ENCODE peak calls at places on chromosomes 1 and 21, in eight cellular contexts. X, J, L, D, Z, G, F and I are unnamed samples.

GRCh38 chr21:45154511-45155508 is 80.4 kb downstream of the ADARB1 start:
- DNase-seq in X (no peak), J (no peak), L (no peak), D (no peak), Z (no peak), G (peak), F (peak), I (no peak)

GRCh38 chr21:26072891-26073615 is 97.5 kb downstream of the APP start:
- DNase-seq in X (no peak), J (no peak), L (no peak), D (no peak), Z (no peak), G (no peak), F (peak), I (no peak)

GRCh38 chr1:51843948-51844347 is 34.6 kb downstream of the NRDC start:
- DNase-seq in X (no peak), J (no peak), L (no peak), D (no peak), Z (no peak), G (no peak), F (no peak), I (no peak)

GRCh38 chr1:7827134-7827955 is 25.5 kb downstream of the UTS2 start:
- DNase-seq in X (no peak), J (no peak), L (no peak), D (peak), Z (no peak), G (no peak), F (no peak), I (peak)

GRCh38 chr1:162144853-162145252 is 75.4 kb downstream of the NOS1AP start:
- DNase-seq in X (no peak), J (no peak), L (no peak), D (no peak), Z (no peak), G (no peak), F (no peak), I (no peak)

GRCh38 chr1:2129256-2129943 is 65.2 kb downstream of the FAAP20 start:
- DNase-seq in X (no peak), J (no peak), L (no peak), D (no peak), Z (no peak), G (no peak), F (no peak), I (no peak)

GRCh38 chr21:36127250-36127904 is 7.5 kb upstream of the CBR3 start:
- DNase-seq in X (no peak), J (no peak), L (no peak), D (no peak), Z (no peak), G (no peak), F (no peak), I (no peak)

GRCh38 chr1:63024132-63024531 is 240.2 kb downstream of the ATG4C start:
- DNase-seq in X (no peak), J (no peak), L (no peak), D (no peak), Z (no peak), G (no peak), F (peak), I (no peak)

GRCh38 chr1:84940481-84940880 is 47.5 kb upstream of the LPAR3 start:
- DNase-seq in X (no peak), J (no peak), L (no peak), D (peak), Z (no peak), G (no peak), F (no peak), I (no peak)

GRCh38 chr1:156641761-156642264 is at the start of gene BCAN:
- DNase-seq in X (peak), J (no peak), L (no peak), D (no peak), Z (no peak), G (no peak), F (peak), I (no peak)

GRCh38 chr1:110495926-110496600 is 22.9 kb downstream of the KCNA10 start:
- DNase-seq in X (peak), J (peak), L (peak), D (peak), Z (peak), G (peak), F (peak), I (peak)

GRCh38 chr1:198656500-198656932 is 17.7 kb downstream of the PTPRC start:
- DNase-seq in X (peak), J (peak), L (peak), D (no peak), Z (no peak), G (no peak), F (no peak), I (peak)

GRCh38 chr21:42155045-42155855 is 63.7 kb upstream of the ABCG1 start:
- DNase-seq in X (no peak), J (no peak), L (no peak), D (no peak), Z (no peak), G (no peak), F (no peak), I (peak)

GRCh38 chr1:226986496-226987178 is 46.5 kb downstream of the COQ8A start:
- DNase-seq in X (no peak), J (peak), L (no peak), D (no peak), Z (no peak), G (no peak), F (no peak), I (no peak)

GRCh38 chr1:31095298-31095981 is 29.9 kb upstream of the PUM1 start:
- DNase-seq in X (no peak), J (no peak), L (no peak), D (peak), Z (no peak), G (no peak), F (peak), I (no peak)

GRCh38 chr1:169874229-169874628 is 19.5 kb downstream of the SCYL3 start:
- DNase-seq in X (no peak), J (no peak), L (no peak), D (no peak), Z (no peak), G (no peak), F (peak), I (no peak)

GRCh38 chr1:214261206-214262123 is 19.5 kb upstream of the SMYD2 start:
- DNase-seq in X (peak), J (peak), L (peak), D (peak), Z (peak), G (peak), F (peak), I (peak)

GRCh38 chr1:18941221-18942141 is 15.0 kb downstream of the IFFO2 start:
- DNase-seq in X (no peak), J (peak), L (no peak), D (peak), Z (no peak), G (peak), F (peak), I (no peak)

GRCh38 chr1:219126267-219126862 is 47.3 kb upstream of the LYPLAL1 start:
- DNase-seq in X (no peak), J (no peak), L (no peak), D (no peak), Z (no peak), G (no peak), F (no peak), I (no peak)

GRCh38 chr1:107362468-107362867 is 221.6 kb downstream of the NTNG1 start:
- DNase-seq in X (no peak), J (no peak), L (no peak), D (no peak), Z (no peak), G (no peak), F (no peak), I (no peak)

GRCh38 chr1:55833452-55834160 is 618.4 kb upstream of the USP24 start:
- DNase-seq in X (peak), J (no peak), L (no peak), D (no peak), Z (no peak), G (no peak), F (peak), I (no peak)

GRCh38 chr1:226600254-226600653 is 51.7 kb downstream of the STUM start:
- DNase-seq in X (no peak), J (no peak), L (no peak), D (no peak), Z (no peak), G (no peak), F (no peak), I (peak)

GRCh38 chr1:36486436-36487335 is 4.0 kb upstream of the CSF3R start:
- DNase-seq in X (no peak), J (peak), L (peak), D (no peak), Z (peak), G (peak), F (no peak), I (peak)

GRCh38 chr1:29785137-29785527 is 548.8 kb downstream of the PTPRU start:
- DNase-seq in X (no peak), J (no peak), L (no peak), D (no peak), Z (no peak), G (no peak), F (no peak), I (no peak)

GRCh38 chr1:100423832-100424337 is 71.6 kb downstream of the CDC14A start:
- DNase-seq in X (no peak), J (no peak), L (no peak), D (no peak), Z (no peak), G (no peak), F (no peak), I (no peak)

GRCh38 chr1:3436901-3437300 is 17.6 kb upstream of the ARHGEF16 start:
- DNase-seq in X (no peak), J (no peak), L (no peak), D (no peak), Z (no peak), G (no peak), F (no peak), I (no peak)

GRCh38 chr21:28473530-28474225 is 519.0 kb downstream of the LTN1 start:
- DNase-seq in X (no peak), J (no peak), L (no peak), D (no peak), Z (no peak), G (no peak), F (peak), I (no peak)

GRCh38 chr1:156640842-156641706 is 843 bp upstream of the BCAN start:
- DNase-seq in X (no peak), J (no peak), L (no peak), D (no peak), Z (no peak), G (no peak), F (no peak), I (no peak)

GRCh38 chr21:29217818-29218252 is 80.9 kb upstream of the BACH1 start:
- DNase-seq in X (no peak), J (no peak), L (no peak), D (peak), Z (no peak), G (peak), F (peak), I (no peak)

DNA sequence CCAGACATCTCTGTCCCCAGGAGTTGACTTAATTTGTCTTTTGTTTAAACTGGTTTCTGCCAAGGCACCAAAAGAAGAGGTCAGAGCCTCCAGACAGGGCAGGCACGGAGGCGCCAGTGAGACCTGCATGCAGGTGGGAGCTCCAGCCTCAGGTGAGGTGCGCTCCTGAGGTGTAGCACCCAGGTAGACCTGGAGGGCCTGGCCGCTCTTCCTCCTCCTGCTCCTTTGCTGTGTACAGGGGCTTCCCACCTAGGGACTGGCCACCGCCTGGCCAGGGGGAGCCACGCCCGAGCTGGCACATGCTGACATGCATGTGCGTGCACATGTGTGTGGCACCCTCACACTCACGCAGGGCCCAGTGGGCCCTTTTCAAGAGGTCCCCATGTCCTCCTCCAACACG is 158.7 kb downstream of the PEX14 start:
- DNase-seq in X (no peak), J (no peak), L (no peak), D (no peak), Z (no peak), G (no peak), F (no peak), I (no peak)
- H3K27ac ChIP-seq in X (peak), J (no peak), L (peak), D (no peak), Z (peak), G (no peak), F (no peak), I (no peak)

GRCh38 chr1:236523704-236524141 is at the start of gene LGALS8:
- DNase-seq in X (peak), J (peak), L (peak), D (peak), Z (peak), G (peak), F (peak), I (peak)
- TF ChIP-seq POLR2A in X (peak), J (peak), L (peak), D (peak), Z (no peak), G (peak), F (peak), I (peak)

GRCh38 chr1:37793773-37794371 is at the start of gene MANEAL:
- DNase-seq in X (no peak), J (peak), L (peak), D (peak), Z (no peak), G (peak), F (peak), I (peak)

GRCh38 chr1:37795340-37796110 is 1.9 kb downstream of the MANEAL start:
- DNase-seq in X (no peak), J (peak), L (peak), D (peak), Z (peak), G (no peak), F (peak), I (peak)

GRCh38 chr1:37792943-37793686 is 532 bp upstream of the MANEAL start:
- DNase-seq in X (no peak), J (no peak), L (no peak), D (no peak), Z (no peak), G (no peak), F (no peak), I (no peak)

GRCh38 chr1:37797750-37798345 is 4.2 kb downstream of the MANEAL start:
- DNase-seq in X (no peak), J (no peak), L (no peak), D (no peak), Z (no peak), G (no peak), F (peak), I (no peak)

DNA sequence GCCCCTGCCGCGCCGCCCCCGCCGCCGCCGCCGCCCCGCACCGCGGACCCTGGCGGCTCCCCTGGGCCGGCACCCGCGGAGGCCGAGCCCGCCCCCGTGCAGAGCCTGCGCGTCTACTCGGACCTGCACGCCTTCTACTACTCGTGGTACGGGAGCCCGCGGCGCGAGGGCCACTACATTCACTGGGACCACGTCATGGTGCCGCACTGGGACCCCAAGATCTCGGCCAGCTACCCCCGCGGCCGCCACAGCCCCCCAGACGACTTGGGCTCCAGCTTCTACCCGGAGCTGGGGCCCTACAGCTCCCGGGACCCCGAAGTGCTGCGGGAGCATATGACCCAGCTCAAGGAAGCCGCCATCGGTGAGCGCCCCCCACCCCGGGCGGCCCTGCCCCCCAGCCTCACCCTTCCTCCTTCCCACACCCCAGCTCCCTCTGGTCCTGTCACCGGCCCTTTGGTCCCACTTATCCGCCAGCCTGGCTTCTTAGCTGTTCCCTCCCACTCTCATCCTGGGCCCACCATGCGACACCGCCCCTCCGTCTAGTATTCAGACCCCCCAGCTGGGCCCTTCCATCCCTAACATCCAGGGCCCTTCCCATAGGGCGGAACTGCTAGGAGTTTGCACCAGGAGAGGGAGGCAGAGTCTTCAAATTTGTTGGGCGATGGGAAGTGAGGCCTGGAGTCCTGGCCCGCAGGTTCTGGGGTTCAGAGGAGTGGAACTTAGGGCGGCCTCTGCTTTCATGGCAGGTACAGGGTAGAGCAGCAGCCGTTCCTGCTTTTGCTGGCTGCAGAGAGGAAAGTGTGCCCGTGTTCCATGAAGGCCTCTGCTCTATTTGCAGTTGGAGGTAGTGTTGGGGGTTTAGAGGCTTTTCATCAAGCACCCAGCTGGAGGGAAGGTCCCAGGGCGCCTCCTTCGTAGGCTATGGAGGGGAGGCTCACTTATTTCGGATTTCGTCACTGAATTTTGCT is 1.0 kb downstream of the MANEAL start:
- DNase-seq in X (no peak), J (no peak), L (no peak), D (no peak), Z (no peak), G (no peak), F (no peak), I (no peak)
- H3K4me3 ChIP-seq in X (peak), J (no peak), L (peak), D (no peak), Z (peak), G (peak), F (no peak), I (peak)

GRCh38 chr1:90135306-90135705 is 140.4 kb downstream of the ZNF326 start:
- DNase-seq in X (no peak), J (no peak), L (no peak), D (no peak), Z (no peak), G (no peak), F (no peak), I (no peak)
- H3K27ac ChIP-seq in X (no peak), J (no peak), L (no peak), D (no peak), Z (no peak), G (no peak), F (no peak), I (no peak)

GRCh38 chr1:24413350-24414163 is at the start of gene STPG1:
- DNase-seq in X (peak), J (peak), L (peak), D (peak), Z (peak), G (peak), F (peak), I (peak)
- TF ChIP-seq POLR2A in X (peak), J (no peak), L (peak), D (no peak), Z (peak), G (peak), F (peak), I (peak)

GRCh38 chr1:234617986-234618725 is 8.2 kb upstream of the IRF2BP2 start:
- DNase-seq in X (no peak), J (no peak), L (no peak), D (peak), Z (no peak), G (no peak), F (peak), I (no peak)
- H3K4me3 ChIP-seq in X (no peak), J (no peak), L (no peak), D (no peak), Z (no peak), G (no peak), F (no peak), I (no peak)

GRCh38 chr1:210292276-210292851 is 36.3 kb upstream of the HHAT start:
- DNase-seq in X (peak), J (no peak), L (peak), D (peak), Z (peak), G (peak), F (no peak), I (peak)
- H3K27ac ChIP-seq in X (peak), J (no peak), L (peak), D (no peak), Z (peak), G (peak), F (no peak), I (peak)

GRCh38 chr1:33735624-33736023 is 128.3 kb upstream of the HMGB4 start:
- DNase-seq in X (no peak), J (no peak), L (no peak), D (no peak), Z (no peak), G (no peak), F (no peak), I (no peak)
- TF ChIP-seq POLR2A in X (no peak), J (no peak), L (no peak), D (no peak), Z (no peak), G (no peak), F (no peak), I (no peak)

GRCh38 chr1:205851993-205852392 is 2.1 kb upstream of the PM20D1 start:
- DNase-seq in X (no peak), J (no peak), L (no peak), D (no peak), Z (no peak), G (no peak), F (no peak), I (no peak)
- H3K4me3 ChIP-seq in X (no peak), J (no peak), L (no peak), D (no peak), Z (no peak), G (no peak), F (no peak), I (no peak)

GRCh38 chr1:93817819-93818569 is 61.0 kb downstream of the DNTTIP2 start:
- DNase-seq in X (no peak), J (no peak), L (no peak), D (no peak), Z (no peak), G (no peak), F (no peak), I (no peak)
- H3K27ac ChIP-seq in X (peak), J (no peak), L (no peak), D (peak), Z (peak), G (peak), F (no peak), I (no peak)